ENCODE peak calls at places on chromosome 1, in six cellular contexts. F, N, K, X, I and L are unnamed samples.

GRCh38 chr1:225254676-225255075 is 173.2 kb downstream of the LBR start:
- DNase-seq in K (no peak), N (no peak), X (no peak), F (no peak), I (no peak), L (no peak)

GRCh38 chr1:31708324-31708723 is 4.5 kb upstream of the COL16A1 start:
- DNase-seq in I (no peak), X (no peak), K (no peak), N (no peak), F (no peak), L (no peak)

GRCh38 chr1:7117599-7118281 is 332.5 kb downstream of the CAMTA1 start:
- DNase-seq in F (no peak), X (no peak), K (no peak), N (peak), I (peak), L (peak)

GRCh38 chr1:147892216-147892615 is 10.4 kb upstream of the GJA8 start:
- DNase-seq in K (no peak), I (no peak), F (no peak), X (no peak), N (no peak), L (peak)

GRCh38 chr1:235648407-235648907 is 1.1 kb downstream of the GNG4 start:
- DNase-seq in F (no peak), I (no peak), N (no peak), X (no peak), K (no peak), L (no peak)

GRCh38 chr1:93728480-93729131 is 47.0 kb upstream of the BCAR3 start:
- DNase-seq in X (no peak), I (no peak), N (no peak), K (no peak), F (no peak), L (no peak)

GRCh38 chr1:2214541-2215241 is 13.4 kb upstream of the SKI start:
- DNase-seq in N (no peak), K (no peak), F (peak), I (no peak), X (no peak), L (no peak)

GRCh38 chr1:92929461-92929860 is 31.8 kb downstream of the DIPK1A start:
- DNase-seq in I (no peak), F (no peak), X (no peak), K (no peak), N (no peak), L (no peak)

GRCh38 chr1:186175588-186175987 is 199.5 kb downstream of the TPR start:
- DNase-seq in I (no peak), X (no peak), K (no peak), F (no peak), N (peak), L (peak)

GRCh38 chr1:30762931-30763653 is 5.5 kb upstream of the LAPTM5 start:
- DNase-seq in F (no peak), N (no peak), K (no peak), I (no peak), X (peak), L (no peak)